ENCODE peak calls at places on chromosome 3, in five cellular contexts. E is NCI-H748 treated with DMSO at 0.1 percent for 48 hours; U is effector CD4-positive, alpha-beta T cell; K is astrocyte of the spinal cord; Y is sigmoid colon. R is an unnamed sample.

GRCh38 chr3:191378142-191378541 is 47.8 kb upstream of the UTS2B start:
- DNase-seq in E (no peak), U (no peak), K (no peak), Y (no peak), R (no peak)

GRCh38 chr3:112770026-112770626 is 76.5 kb downstream of the CD200R1L start:
- DNase-seq in E (no peak), U (no peak), K (peak; percentile 53), Y (no peak), R (no peak)

GRCh38 chr3:29644956-29645661 is 364.2 kb downstream of the RBMS3 start:
- DNase-seq in E (no peak), U (no peak), K (no peak), Y (no peak), R (no peak)

GRCh38 chr3:195209836-195210551 is 61.0 kb downstream of the XXYLT1 start:
- DNase-seq in E (no peak), U (no peak), K (peak; percentile 26), Y (peak; percentile 90), R (no peak)

GRCh38 chr3:16290827-16291196 is 25.8 kb downstream of the OXNAD1 start:
- DNase-seq in E (no peak), U (no peak), K (peak; percentile 53), Y (no peak), R (no peak)

GRCh38 chr3:143348486-143349327 is 229.1 kb downstream of the CHST2 start:
- DNase-seq in E (no peak), U (no peak), K (no peak), Y (no peak), R (no peak)

GRCh38 chr3:122030381-122031122 is 8.5 kb upstream of the ILDR1 start:
- DNase-seq in E (no peak), U (no peak), K (peak; percentile 9), Y (no peak), R (no peak)

GRCh38 chr3:77150028-77150427 is 110.1 kb downstream of the ROBO2 start:
- DNase-seq in E (no peak), U (no peak), K (no peak), Y (no peak), R (no peak)

GRCh38 chr3:159899198-159899597 is 89.4 kb upstream of the IL12A start:
- DNase-seq in E (no peak), U (no peak), K (no peak), Y (no peak), R (no peak)

GRCh38 chr3:196127308-196128040 is 45.6 kb upstream of the TFRC start:
- DNase-seq in E (no peak), U (no peak), K (no peak), Y (no peak), R (peak; percentile 5)

GRCh38 chr3:150314248-150315027 is 93.7 kb upstream of the TSC22D2 start:
- DNase-seq in E (no peak), U (no peak), K (no peak), Y (no peak), R (no peak)

GRCh38 chr3:150410311-150411105 is 2.4 kb downstream of the TSC22D2 start:
- DNase-seq in E (no peak), U (peak; percentile 16), K (no peak), Y (peak; percentile 75), R (peak; percentile 32)

GRCh38 chr3:73600293-73600938 is 24.3 kb downstream of the PDZRN3 start:
- DNase-seq in E (no peak), U (no peak), K (peak; percentile 37), Y (no peak), R (no peak)

GRCh38 chr3:156681003-156681402 is 6.6 kb downstream of the TIPARP start:
- DNase-seq in E (peak; percentile 88), U (no peak), K (peak; percentile 89), Y (peak; percentile 66), R (no peak)

GRCh38 chr3:193776626-193777025 is 183.6 kb downstream of the OPA1 start:
- DNase-seq in E (no peak), U (no peak), K (no peak), Y (no peak), R (no peak)

GRCh38 chr3:190281308-190282051 is 40.8 kb downstream of the CLDN1 start:
- DNase-seq in E (no peak), U (no peak), K (no peak), Y (no peak), R (no peak)

GRCh38 chr3:119236756-119237155 is 3.9 kb downstream of the B4GALT4 start:
- DNase-seq in E (no peak), U (no peak), K (no peak), Y (no peak), R (no peak)